ENCODE peak calls at places on chromosomes 2 and 18, in ten cellular contexts. One of them, this sample, is unnamed.

GRCh38 chr2:34419856-34420255 is 820.8 kb upstream of the FAM98A start:
- DNase-seq in hepatocyte: no peak
- DNase-seq in A673: no peak
- DNase-seq in lung: no peak
- DNase-seq in heart right ventricle: no peak
- DNase-seq in effector memory CD4-positive, alpha-beta T cell: no peak
- DNase-seq in fibroblast of lung: peak; percentile 21
- DNase-seq in uterus: no peak
- DNase-seq in breast epithelium: no peak
- DNase-seq in right lobe of liver: no peak
- DNase-seq in this sample: no peak

GRCh38 chr18:75105551-75106254 is 103.2 kb downstream of the PTGR3 start:
- DNase-seq in right lobe of liver: peak; percentile 24
- DNase-seq in breast epithelium: no peak
- DNase-seq in A673: no peak
- DNase-seq in uterus: no peak
- DNase-seq in fibroblast of lung: no peak
- DNase-seq in hepatocyte: no peak
- DNase-seq in effector memory CD4-positive, alpha-beta T cell: no peak
- DNase-seq in lung: no peak
- DNase-seq in heart right ventricle: no peak
- DNase-seq in this sample: no peak

GRCh38 chr2:120109186-120110061 is 96.5 kb downstream of the EPB41L5 start:
- DNase-seq in fibroblast of lung: peak; percentile 40
- DNase-seq in A673: peak; percentile 57
- DNase-seq in effector memory CD4-positive, alpha-beta T cell: no peak
- DNase-seq in breast epithelium: no peak
- DNase-seq in hepatocyte: peak; percentile 6
- DNase-seq in heart right ventricle: peak; percentile 6
- DNase-seq in lung: no peak
- DNase-seq in uterus: no peak
- DNase-seq in right lobe of liver: no peak
- DNase-seq in this sample: no peak

GRCh38 chr2:98565286-98565860 is 42.9 kb downstream of the COA5 start:
- DNase-seq in A673: no peak
- DNase-seq in fibroblast of lung: no peak
- DNase-seq in uterus: no peak
- DNase-seq in right lobe of liver: no peak
- DNase-seq in lung: no peak
- DNase-seq in heart right ventricle: no peak
- DNase-seq in hepatocyte: no peak
- DNase-seq in effector memory CD4-positive, alpha-beta T cell: no peak
- DNase-seq in breast epithelium: no peak
- DNase-seq in this sample: no peak

GRCh38 chr2:149653831-149654445 is 66.4 kb upstream of the MMADHC start:
- DNase-seq in hepatocyte: no peak
- DNase-seq in right lobe of liver: no peak
- DNase-seq in uterus: no peak
- DNase-seq in effector memory CD4-positive, alpha-beta T cell: no peak
- DNase-seq in A673: no peak
- DNase-seq in breast epithelium: no peak
- DNase-seq in lung: no peak
- DNase-seq in heart right ventricle: no peak
- DNase-seq in fibroblast of lung: no peak
- DNase-seq in this sample: no peak

GRCh38 chr18:78407456-78407823 is 572.2 kb upstream of the SALL3 start:
- DNase-seq in heart right ventricle: no peak
- DNase-seq in hepatocyte: no peak
- DNase-seq in uterus: no peak
- DNase-seq in fibroblast of lung: no peak
- DNase-seq in lung: no peak
- DNase-seq in breast epithelium: no peak
- DNase-seq in A673: no peak
- DNase-seq in right lobe of liver: no peak
- DNase-seq in effector memory CD4-positive, alpha-beta T cell: no peak
- DNase-seq in this sample: no peak

GRCh38 chr2:240840435-240841060 is 20.5 kb upstream of the KIF1A start:
- DNase-seq in heart right ventricle: peak; percentile 64
- DNase-seq in breast epithelium: no peak
- DNase-seq in A673: peak; percentile 54
- DNase-seq in hepatocyte: peak; percentile 88
- DNase-seq in uterus: no peak
- DNase-seq in fibroblast of lung: peak; percentile 57
- DNase-seq in lung: peak; percentile 45
- DNase-seq in effector memory CD4-positive, alpha-beta T cell: no peak
- DNase-seq in right lobe of liver: peak; percentile 67
- DNase-seq in this sample: no peak

GRCh38 chr2:38747007-38747424 is 4.1 kb downstream of the SRSF7 start:
- DNase-seq in A673: no peak
- DNase-seq in breast epithelium: no peak
- DNase-seq in hepatocyte: no peak
- DNase-seq in uterus: no peak
- DNase-seq in heart right ventricle: no peak
- DNase-seq in fibroblast of lung: no peak
- DNase-seq in right lobe of liver: no peak
- DNase-seq in effector memory CD4-positive, alpha-beta T cell: no peak
- DNase-seq in lung: no peak
- DNase-seq in this sample: no peak

GRCh38 chr18:7325126-7325430 is 94.2 kb downstream of the LRRC30 start:
- DNase-seq in fibroblast of lung: peak; percentile 10
- DNase-seq in lung: no peak
- DNase-seq in uterus: no peak
- DNase-seq in effector memory CD4-positive, alpha-beta T cell: no peak
- DNase-seq in A673: no peak
- DNase-seq in hepatocyte: no peak
- DNase-seq in breast epithelium: no peak
- DNase-seq in heart right ventricle: no peak
- DNase-seq in right lobe of liver: no peak
- DNase-seq in this sample: no peak
- H3K27ac ChIP-seq in fibroblast of lung: no peak overlapping the region
- H3K27ac ChIP-seq in lung: no peak overlapping the region
- H3K27ac ChIP-seq in uterus: no peak overlapping the region
- H3K27ac ChIP-seq in effector memory CD4-positive, alpha-beta T cell: no peak overlapping the region
- H3K27ac ChIP-seq in A673: no peak overlapping the region
- H3K27ac ChIP-seq in hepatocyte: no peak overlapping the region
- H3K27ac ChIP-seq in breast epithelium: no peak overlapping the region
- H3K27ac ChIP-seq in heart right ventricle: no peak overlapping the region
- H3K27ac ChIP-seq in right lobe of liver: no peak overlapping the region
- H3K27ac ChIP-seq in this sample: no peak overlapping the region

GRCh38 chr2:36444206-36444605 is 88.6 kb downstream of the CRIM1 start:
- DNase-seq in fibroblast of lung: peak; percentile 73
- DNase-seq in effector memory CD4-positive, alpha-beta T cell: no peak
- DNase-seq in A673: no peak
- DNase-seq in hepatocyte: no peak
- DNase-seq in breast epithelium: no peak
- DNase-seq in right lobe of liver: no peak
- DNase-seq in lung: no peak
- DNase-seq in heart right ventricle: no peak
- DNase-seq in uterus: no peak
- DNase-seq in this sample: no peak

GRCh38 chr2:36441816-36442215 is 86.2 kb downstream of the CRIM1 start:
- DNase-seq in heart right ventricle: no peak
- DNase-seq in right lobe of liver: no peak
- DNase-seq in breast epithelium: no peak
- DNase-seq in effector memory CD4-positive, alpha-beta T cell: no peak
- DNase-seq in lung: no peak
- DNase-seq in fibroblast of lung: no peak
- DNase-seq in hepatocyte: no peak
- DNase-seq in A673: no peak
- DNase-seq in uterus: peak; percentile 31
- DNase-seq in this sample: no peak

GRCh38 chr2:36438454-36438977 is 82.9 kb downstream of the CRIM1 start:
- DNase-seq in heart right ventricle: no peak
- DNase-seq in right lobe of liver: no peak
- DNase-seq in uterus: no peak
- DNase-seq in lung: no peak
- DNase-seq in breast epithelium: no peak
- DNase-seq in effector memory CD4-positive, alpha-beta T cell: no peak
- DNase-seq in fibroblast of lung: peak; percentile 99
- DNase-seq in A673: peak; percentile 69
- DNase-seq in hepatocyte: peak; percentile 34
- DNase-seq in this sample: no peak

GRCh38 chr2:36439084-36439483 is 83.5 kb downstream of the CRIM1 start:
- DNase-seq in lung: no peak
- DNase-seq in right lobe of liver: no peak
- DNase-seq in heart right ventricle: no peak
- DNase-seq in A673: no peak
- DNase-seq in effector memory CD4-positive, alpha-beta T cell: no peak
- DNase-seq in breast epithelium: no peak
- DNase-seq in uterus: no peak
- DNase-seq in hepatocyte: no peak
- DNase-seq in fibroblast of lung: no peak
- DNase-seq in this sample: no peak

DNA sequence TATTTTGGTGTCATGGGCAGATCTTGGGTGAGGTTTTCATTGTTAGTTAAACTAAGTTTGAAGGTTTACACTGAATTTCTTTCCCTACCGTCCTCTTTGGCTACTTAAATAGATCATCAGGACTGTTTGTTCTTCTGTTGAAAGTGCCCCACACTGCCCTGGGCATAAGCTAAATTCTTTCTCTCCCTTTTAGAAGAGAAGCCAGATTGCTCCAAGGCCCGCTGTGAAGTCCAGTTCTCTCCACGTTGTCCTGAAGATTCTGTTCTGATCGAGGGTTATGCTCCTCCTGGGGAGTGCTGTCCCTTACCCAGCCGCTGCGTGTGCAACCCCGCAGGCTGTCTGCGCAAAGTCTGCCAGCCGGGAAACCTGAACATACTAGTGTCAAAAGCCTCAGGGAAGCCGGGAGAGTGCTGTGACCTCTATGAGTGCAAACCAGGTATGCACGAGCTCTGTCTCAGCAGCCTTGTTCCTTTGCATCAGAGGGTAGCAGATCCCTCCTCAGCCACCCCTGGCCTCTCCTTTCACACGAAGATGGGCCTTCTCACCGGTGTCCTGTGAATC is 85.6 kb downstream of the CRIM1 start:
- DNase-seq in breast epithelium: no peak
- DNase-seq in uterus: no peak
- DNase-seq in right lobe of liver: no peak
- DNase-seq in effector memory CD4-positive, alpha-beta T cell: no peak
- DNase-seq in hepatocyte: no peak
- DNase-seq in A673: no peak
- DNase-seq in lung: no peak
- DNase-seq in fibroblast of lung: no peak
- DNase-seq in heart right ventricle: no peak
- DNase-seq in this sample: no peak
- H3K27ac ChIP-seq in breast epithelium: peak overlapping the region; percentile 67
- H3K27ac ChIP-seq in uterus: peak overlapping the region; percentile 66
- H3K27ac ChIP-seq in right lobe of liver: no peak overlapping the region
- H3K27ac ChIP-seq in effector memory CD4-positive, alpha-beta T cell: no peak overlapping the region
- H3K27ac ChIP-seq in hepatocyte: no peak overlapping the region
- H3K27ac ChIP-seq in A673: no peak overlapping the region
- H3K27ac ChIP-seq in lung: no peak overlapping the region
- H3K27ac ChIP-seq in fibroblast of lung: peak overlapping the region; percentile 83
- H3K27ac ChIP-seq in heart right ventricle: no peak overlapping the region
- H3K27ac ChIP-seq in this sample: no peak overlapping the region

GRCh38 chr2:181916726-181917377 is 25.3 kb downstream of the ITPRID2 start:
- DNase-seq in uterus: no peak
- DNase-seq in A673: no peak
- DNase-seq in lung: no peak
- DNase-seq in fibroblast of lung: peak; percentile 79
- DNase-seq in heart right ventricle: no peak
- DNase-seq in right lobe of liver: no peak
- DNase-seq in effector memory CD4-positive, alpha-beta T cell: no peak
- DNase-seq in hepatocyte: no peak
- DNase-seq in breast epithelium: no peak
- DNase-seq in this sample: no peak
- H3K27ac ChIP-seq in uterus: no peak overlapping the region
- H3K27ac ChIP-seq in A673: no peak overlapping the region
- H3K27ac ChIP-seq in lung: no peak overlapping the region
- H3K27ac ChIP-seq in fibroblast of lung: no peak overlapping the region
- H3K27ac ChIP-seq in heart right ventricle: no peak overlapping the region
- H3K27ac ChIP-seq in right lobe of liver: no peak overlapping the region
- H3K27ac ChIP-seq in effector memory CD4-positive, alpha-beta T cell: no peak overlapping the region
- H3K27ac ChIP-seq in hepatocyte: no peak overlapping the region
- H3K27ac ChIP-seq in breast epithelium: no peak overlapping the region
- H3K27ac ChIP-seq in this sample: no peak overlapping the region

GRCh38 chr2:96144481-96145027 is 686 bp downstream of the DUSP2 start:
- DNase-seq in breast epithelium: no peak
- DNase-seq in lung: no peak
- DNase-seq in hepatocyte: no peak
- DNase-seq in fibroblast of lung: no peak
- DNase-seq in effector memory CD4-positive, alpha-beta T cell: no peak
- DNase-seq in A673: no peak
- DNase-seq in heart right ventricle: no peak
- DNase-seq in right lobe of liver: no peak
- DNase-seq in uterus: no peak
- DNase-seq in this sample: no peak

GRCh38 chr2:96142217-96143113 is 2.8 kb downstream of the DUSP2 start:
- DNase-seq in uterus: no peak
- DNase-seq in hepatocyte: no peak
- DNase-seq in effector memory CD4-positive, alpha-beta T cell: no peak
- DNase-seq in fibroblast of lung: no peak
- DNase-seq in right lobe of liver: no peak
- DNase-seq in A673: no peak
- DNase-seq in heart right ventricle: no peak
- DNase-seq in lung: no peak
- DNase-seq in breast epithelium: no peak
- DNase-seq in this sample: no peak

GRCh38 chr2:96145028-96145939 is at the start of gene DUSP2:
- DNase-seq in hepatocyte: peak; percentile 77
- DNase-seq in A673: peak; percentile 60
- DNase-seq in fibroblast of lung: peak; percentile 78
- DNase-seq in right lobe of liver: peak; percentile 74
- DNase-seq in uterus: peak; percentile 50
- DNase-seq in breast epithelium: peak; percentile 63
- DNase-seq in lung: peak; percentile 76
- DNase-seq in effector memory CD4-positive, alpha-beta T cell: peak; percentile 87
- DNase-seq in heart right ventricle: peak; percentile 64
- DNase-seq in this sample: no peak

GRCh38 chr2:96143231-96143847 is 1.9 kb downstream of the DUSP2 start:
- DNase-seq in right lobe of liver: no peak
- DNase-seq in A673: no peak
- DNase-seq in heart right ventricle: no peak
- DNase-seq in uterus: no peak
- DNase-seq in hepatocyte: no peak
- DNase-seq in lung: no peak
- DNase-seq in fibroblast of lung: no peak
- DNase-seq in breast epithelium: no peak
- DNase-seq in effector memory CD4-positive, alpha-beta T cell: no peak
- DNase-seq in this sample: no peak

DNA sequence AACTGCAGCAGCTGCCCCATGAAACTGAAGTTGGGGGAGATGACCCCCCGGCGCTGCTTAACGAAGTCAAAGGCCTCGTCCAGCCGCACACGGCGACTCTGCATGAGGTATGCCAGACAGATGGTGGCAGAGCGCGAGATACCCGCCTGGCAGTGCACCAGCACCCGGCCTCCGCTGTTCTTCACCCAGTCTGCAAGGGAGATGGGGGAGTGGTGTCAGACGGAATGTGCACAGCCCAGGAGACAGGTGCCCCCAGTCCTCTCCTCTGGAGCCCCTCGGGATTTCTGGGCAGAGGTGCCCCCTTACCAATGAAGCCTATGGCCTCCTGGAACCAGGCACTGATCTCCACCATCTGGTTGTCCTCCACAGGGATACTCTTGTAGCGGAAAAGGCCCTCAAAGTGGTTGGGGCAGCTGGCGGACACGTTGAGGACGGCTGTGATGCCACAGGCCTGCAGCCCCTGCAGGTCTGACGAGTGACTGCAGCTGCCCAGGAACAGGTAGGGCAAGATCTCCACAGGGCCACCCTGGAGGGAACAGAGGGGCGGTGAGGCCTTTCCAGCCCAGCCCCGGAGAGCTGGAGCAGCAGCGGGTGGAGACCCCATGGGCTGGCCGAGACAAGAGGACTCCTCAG is 1.3 kb downstream of the DUSP2 start:
- DNase-seq in uterus: no peak
- DNase-seq in hepatocyte: no peak
- DNase-seq in breast epithelium: no peak
- DNase-seq in lung: no peak
- DNase-seq in effector memory CD4-positive, alpha-beta T cell: no peak
- DNase-seq in right lobe of liver: no peak
- DNase-seq in fibroblast of lung: no peak
- DNase-seq in A673: no peak
- DNase-seq in heart right ventricle: no peak
- DNase-seq in this sample: no peak
- H3K27ac ChIP-seq in uterus: no peak overlapping the region
- H3K27ac ChIP-seq in hepatocyte: no peak overlapping the region
- H3K27ac ChIP-seq in breast epithelium: no peak overlapping the region
- H3K27ac ChIP-seq in lung: no peak overlapping the region
- H3K27ac ChIP-seq in effector memory CD4-positive, alpha-beta T cell: peak overlapping the region; percentile 100
- H3K27ac ChIP-seq in right lobe of liver: no peak overlapping the region
- H3K27ac ChIP-seq in fibroblast of lung: no peak overlapping the region
- H3K27ac ChIP-seq in A673: no peak overlapping the region
- H3K27ac ChIP-seq in heart right ventricle: no peak overlapping the region
- H3K27ac ChIP-seq in this sample: no peak overlapping the region

This sample was measured in substantia nigra.